ENCODE peak calls at places on chromosomes 6 and 20, in four cellular contexts. R is OCI-LY7, T is fibroblast of lung, V is astrocyte. B is an unnamed sample.
A peak's percentile ranks its signal among the peaks of the same experiment; 100 is the strongest.

GRCh38 chr6:114342826-114343781 is at the start of gene HS3ST5:
- DNase-seq in T (peak; percentile 32), R (no peak), V (peak; percentile 10), B (no peak)

GRCh38 chr20:41344938-41345728 is 4.5 kb downstream of the LPIN3 start:
- DNase-seq in V (no peak), T (no peak), R (no peak), B (no peak)

GRCh38 chr20:25006431-25007167 is 14.0 kb upstream of the APMAP start:
- DNase-seq in T (no peak), V (no peak), R (no peak), B (no peak)

GRCh38 chr6:36599791-36600209 is 5.6 kb downstream of the SRSF3 start:
- DNase-seq in T (peak; percentile 65), R (no peak), V (peak; percentile 55), B (no peak)

GRCh38 chr6:21003780-21004541 is 469.7 kb downstream of the CDKAL1 start:
- DNase-seq in T (peak; percentile 82), V (peak; percentile 78), R (peak; percentile 27), B (no peak)

GRCh38 chr20:61886721-61887658 is 178.7 kb downstream of the TAF4 start:
- DNase-seq in T (peak; percentile 46), R (peak; percentile 69), V (no peak), B (peak; percentile 88)

GRCh38 chr6:74657033-74657432 is 548.8 kb downstream of the COL12A1 start:
- DNase-seq in T (peak; percentile 47), V (peak; percentile 49), R (no peak), B (no peak)

GRCh38 chr6:73714227-73714626 is 18.2 kb downstream of the CD109 start:
- DNase-seq in T (no peak), R (no peak), V (no peak), B (no peak)

GRCh38 chr20:31593221-31594001 is 11.7 kb upstream of the ID1 start:
- DNase-seq in T (peak; percentile 89), R (no peak), V (peak; percentile 81), B (no peak)

GRCh38 chr6:93624408-93624807 is 205.0 kb upstream of the EPHA7 start:
- DNase-seq in V (no peak), T (no peak), R (no peak), B (no peak)

GRCh38 chr6:137811121-137811911 is 55.7 kb upstream of the TNFAIP3 start:
- DNase-seq in T (peak; percentile 87), V (peak; percentile 85), R (peak; percentile 59), B (peak; percentile 41)

GRCh38 chr6:11143394-11144371 is 32.2 kb upstream of the ERVFRD-1 start:
- DNase-seq in R (no peak), T (peak; percentile 95), V (peak; percentile 93), B (no peak)

GRCh38 chr20:64086801-64087200 is 2.6 kb upstream of the LKAAEAR1 start:
- DNase-seq in R (no peak), T (no peak), V (no peak), B (no peak)

GRCh38 chr6:3749991-3750323 is 1.6 kb downstream of the PXDC1 start:
- DNase-seq in V (peak; percentile 76), T (peak; percentile 83), R (no peak), B (no peak)

GRCh38 chr6:3752538-3753227 is 1.2 kb upstream of the PXDC1 start:
- DNase-seq in R (no peak), V (no peak), T (no peak), B (no peak)

GRCh38 chr6:3750324-3751018 is 1.0 kb downstream of the PXDC1 start:
- DNase-seq in V (peak; percentile 60), R (no peak), T (peak; percentile 74), B (no peak)

GRCh38 chr6:3751730-3752537 is 421 bp upstream of the PXDC1 start:
- DNase-seq in R (no peak), V (peak; percentile 84), T (peak; percentile 93), B (no peak)

DNA sequence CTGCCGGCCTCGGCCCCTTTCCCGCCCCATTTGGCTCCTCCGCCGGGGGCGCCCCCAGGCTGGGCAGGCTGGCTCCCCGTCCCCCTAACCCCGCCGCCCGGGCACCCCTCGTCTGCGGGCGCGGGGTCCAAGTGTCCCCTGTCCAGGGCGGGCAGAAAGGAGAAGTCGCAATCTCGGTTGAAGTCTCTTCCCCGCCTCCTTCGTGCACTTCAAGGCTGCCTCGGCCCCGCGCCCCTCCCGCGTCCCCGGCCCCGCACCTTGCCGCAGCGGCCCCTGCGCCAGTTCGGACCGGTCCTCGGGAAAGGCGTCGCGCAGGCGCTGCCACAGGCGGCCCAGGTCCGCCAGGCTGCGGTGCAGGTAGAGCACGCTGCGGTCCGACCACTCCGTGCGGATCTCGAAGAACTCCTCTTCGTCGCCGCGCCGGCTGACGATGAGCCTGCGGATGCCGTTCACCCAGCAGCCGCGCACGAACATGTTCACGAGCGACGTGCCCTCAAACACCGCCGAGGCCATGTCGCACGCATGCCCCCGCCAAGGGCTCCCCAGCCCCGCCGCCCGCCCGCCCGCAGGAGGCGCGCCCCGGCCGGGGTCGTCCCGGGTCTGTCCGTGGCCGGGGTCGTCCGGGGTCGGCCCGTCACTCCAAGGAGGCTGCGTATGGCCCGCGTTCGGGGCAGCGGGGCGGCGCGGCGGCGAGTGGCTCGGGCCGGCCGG is at the start of gene PXDC1:
- DNase-seq in V (no peak), T (no peak), R (no peak), B (no peak)
- H3K27ac ChIP-seq in V (peak within 1 kb of the TSS; percentile 84), T (peak within 1 kb of the TSS; percentile 91), R (no peak within 1 kb of the TSS), B (no peak within 1 kb of the TSS)

DNA sequence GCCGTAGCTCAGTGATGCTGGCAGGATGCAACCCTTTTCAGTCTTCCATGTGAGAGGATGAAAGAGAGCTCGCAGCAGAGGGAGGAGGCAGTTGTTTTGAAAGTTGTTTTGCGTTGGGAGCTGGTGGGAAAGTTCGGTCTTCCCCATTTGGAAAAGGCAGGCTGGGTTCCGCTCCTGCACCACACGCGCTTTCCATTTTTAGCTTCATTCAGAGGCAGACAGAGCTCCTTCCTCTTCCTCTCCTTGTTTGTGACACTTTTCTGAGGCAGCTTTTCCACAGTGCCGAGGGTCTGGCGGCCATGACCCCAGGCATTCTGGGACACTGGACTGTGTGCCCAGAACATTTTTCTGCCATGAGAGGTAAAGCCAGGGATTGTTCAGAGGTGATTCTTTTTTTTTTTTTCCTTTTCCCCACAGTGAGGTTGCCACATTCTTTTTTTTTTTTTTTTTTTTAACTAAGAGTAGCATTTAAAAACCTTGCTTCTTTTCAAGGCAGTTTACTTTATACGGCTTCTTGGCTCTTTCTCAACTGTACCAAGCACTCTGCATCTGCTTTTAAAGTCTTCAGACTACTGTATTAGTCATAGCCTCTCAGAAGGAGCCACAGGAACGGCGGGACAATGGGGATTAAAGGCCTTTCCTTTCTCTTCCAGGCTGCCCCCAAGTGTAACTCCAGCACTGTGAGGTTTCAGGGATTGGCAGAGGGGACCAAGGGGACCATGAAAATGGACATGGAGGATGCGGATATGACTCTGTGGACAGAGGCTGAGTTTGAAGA is 1.6 kb downstream of the PRDM1 start:
- DNase-seq in V (peak; percentile 80), R (no peak), T (peak; percentile 85), B (no peak)
- H3K9me3 ChIP-seq in V (no peaks in the 10 kb centered on the region), R (no peaks in the 10 kb centered on the region), T (no peaks in the 10 kb centered on the region), B (no peaks in the 10 kb centered on the region)

GRCh38 chr6:150119256-150119655 is 23.6 kb upstream of the PPP1R14C start:
- DNase-seq in V (peak; percentile 10), R (peak; percentile 60), T (peak; percentile 28), B (no peak)
- H2AFZ ChIP-seq in V (peak overlapping the region; percentile 5), R (peak overlapping the region; percentile 79), T (no peak overlapping the region), B (no peak overlapping the region)

DNA sequence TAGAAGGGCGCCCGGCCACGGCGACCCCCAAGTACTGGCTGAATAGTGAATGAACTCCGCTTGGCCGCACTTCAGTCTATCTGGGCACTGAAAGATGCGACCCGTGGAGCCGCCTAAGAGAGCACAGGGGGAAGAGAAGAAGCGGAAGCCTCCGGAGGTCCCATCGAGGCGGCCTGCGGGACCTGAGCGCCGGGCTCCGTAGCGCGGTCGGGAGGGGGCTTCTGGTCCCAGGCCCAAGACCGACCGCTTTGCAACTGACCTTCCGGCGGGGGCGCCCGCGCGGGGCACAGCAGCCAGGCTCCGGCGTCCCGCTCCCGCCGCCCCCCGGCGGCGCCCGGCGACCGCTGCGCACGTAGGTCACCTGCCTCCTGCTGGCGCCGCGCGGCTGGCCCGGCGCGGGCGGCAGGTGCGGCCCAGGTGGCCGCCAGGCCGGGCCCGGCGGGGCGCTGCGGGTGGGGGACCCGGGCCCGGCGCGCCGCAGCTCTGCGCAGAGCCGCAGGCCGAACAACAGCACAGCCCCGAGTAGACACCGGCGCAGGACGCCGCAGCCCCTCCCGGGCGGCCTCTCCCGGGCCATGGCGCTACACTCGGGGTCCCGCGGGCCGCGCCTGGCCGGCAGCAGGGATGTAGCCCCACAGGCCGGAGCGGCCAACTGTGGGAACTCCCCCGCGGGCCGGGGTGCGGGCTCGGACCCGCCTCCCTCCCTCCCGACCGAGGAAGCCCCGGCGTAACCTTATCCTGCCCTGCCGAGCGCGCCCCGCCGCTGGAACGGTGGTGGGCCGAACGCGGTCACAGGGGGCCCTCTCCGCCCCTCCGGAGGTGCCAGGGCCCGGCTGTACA is at the start of gene METTL24:
- DNase-seq in T (no peak), V (no peak), R (no peak), B (no peak)
- H3K27ac ChIP-seq in T (no peak within 1 kb of the TSS), V (no peak within 1 kb of the TSS), R (no peak within 1 kb of the TSS), B (no peak within 1 kb of the TSS)

DNA sequence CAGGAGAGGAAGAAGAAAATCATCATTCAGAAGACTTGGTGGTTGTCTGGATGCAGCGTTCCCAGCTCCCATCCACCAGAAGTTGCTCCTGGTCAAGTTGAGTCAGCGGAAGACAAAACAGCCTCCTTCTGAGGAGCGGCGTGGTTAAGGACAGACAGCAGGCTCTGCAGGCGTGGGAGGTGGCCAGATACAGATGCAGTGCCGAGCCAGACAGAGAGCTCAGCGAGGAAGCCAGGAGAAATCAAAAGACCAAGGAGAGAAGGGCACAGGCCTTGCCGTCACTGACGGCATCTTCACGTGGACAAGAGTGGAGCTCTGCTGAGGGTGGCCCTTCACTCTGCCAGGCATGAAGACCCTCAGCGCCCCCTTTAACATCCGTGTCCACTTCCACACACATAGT is 158.5 kb downstream of the THBS2 start:
- DNase-seq in R (no peak), T (no peak), V (no peak), B (no peak)
- H3K9me3 ChIP-seq in R (no peaks in the 10 kb centered on the region), T (no peaks in the 10 kb centered on the region), V (peaks cover 9% of the 10 kb centered on the region), B (no peaks in the 10 kb centered on the region)

GRCh38 chr20:7667194-7667593 is 273.1 kb downstream of the HAO1 start:
- DNase-seq in V (peak; percentile 21), T (peak; percentile 43), R (no peak), B (no peak)

GRCh38 chr20:7673841-7674240 is 266.4 kb downstream of the HAO1 start:
- DNase-seq in V (peak; percentile 88), R (no peak), T (peak; percentile 89), B (no peak)

GRCh38 chr20:7672551-7672950 is 267.7 kb downstream of the HAO1 start:
- DNase-seq in V (no peak), R (no peak), T (no peak), B (no peak)
- H2AFZ ChIP-seq in V (no peak overlapping the region), R (no peak overlapping the region), T (no peak overlapping the region), B (no peak overlapping the region)